ENCODE peak calls at places on chromosomes 5 and 9, in four cellular contexts. One of them, this sample, is unnamed.

GRCh38 chr5:140239939-140240700 is 62.8 kb downstream of the PFDN1 start:
- DNase-seq in memory B cell: peak; percentile 52
- DNase-seq in left colon: peak; percentile 77
- DNase-seq in KG1: no peak
- DNase-seq in this sample: peak; percentile 60

GRCh38 chr9:86764230-86765039 is 182.9 kb downstream of the GAS1 start:
- DNase-seq in memory B cell: no peak
- DNase-seq in left colon: no peak
- DNase-seq in KG1: no peak
- DNase-seq in this sample: no peak

GRCh38 chr9:127175319-127175715 is 52.9 kb upstream of the ANGPTL2 start:
- DNase-seq in memory B cell: no peak
- DNase-seq in left colon: no peak
- DNase-seq in KG1: no peak
- DNase-seq in this sample: no peak

GRCh38 chr9:96884443-96884842 is 30.1 kb upstream of the ZNF782 start:
- DNase-seq in memory B cell: no peak
- DNase-seq in left colon: no peak
- DNase-seq in KG1: no peak
- DNase-seq in this sample: no peak

GRCh38 chr9:20048437-20048836 is 259.6 kb upstream of the SLC24A2 start:
- DNase-seq in memory B cell: no peak
- DNase-seq in left colon: no peak
- DNase-seq in KG1: no peak
- DNase-seq in this sample: no peak

GRCh38 chr5:17799521-17799920 is 165.3 kb downstream of the TAF11L14 start:
- DNase-seq in memory B cell: no peak
- DNase-seq in left colon: no peak
- DNase-seq in KG1: no peak
- DNase-seq in this sample: no peak

GRCh38 chr9:81656004-81656403 is 33.3 kb downstream of the TLE1 start:
- DNase-seq in memory B cell: peak; percentile 62
- DNase-seq in left colon: peak; percentile 13
- DNase-seq in KG1: no peak
- DNase-seq in this sample: peak; percentile 23

GRCh38 chr5:21693591-21693990 is 1159.6 kb downstream of the CDH12 start:
- DNase-seq in memory B cell: no peak
- DNase-seq in left colon: no peak
- DNase-seq in KG1: no peak
- DNase-seq in this sample: no peak

This sample was measured in mucosa of gallbladder.